ENCODE peak calls at places on chromosomes 13 and 19, in nine cellular contexts. One of them, this sample, is unnamed.

GRCh38 chr13:64417609-64418008 is 2812.5 kb downstream of the PCDH9 start:
- DNase-seq in NCI-H146: no peak
- DNase-seq in stimulated activated CD4-positive, alpha-beta T cell treated with anti-CD3 and anti-CD28 coated beads, Interleukin-1b, Interleukin-23, amount 100 ng/mL, for 24 hours: no peak
- DNase-seq in psoas muscle: no peak
- DNase-seq in neural crest cell: no peak
- DNase-seq in CD4-positive, CD25-positive, alpha-beta regulatory T cell: no peak
- DNase-seq in activated B cell treated with CpG ODN at 0.5 μM for 24 hours: no peak
- DNase-seq in A172: no peak
- DNase-seq in SJSA1: no peak
- DNase-seq in this sample: no peak

GRCh38 chr13:83618966-83619365 is 263.3 kb downstream of the SLITRK1 start:
- DNase-seq in NCI-H146: peak
- DNase-seq in CD4-positive, CD25-positive, alpha-beta regulatory T cell: no peak
- DNase-seq in activated B cell treated with CpG ODN at 0.5 μM for 24 hours: no peak
- DNase-seq in neural crest cell: no peak
- DNase-seq in stimulated activated CD4-positive, alpha-beta T cell treated with anti-CD3 and anti-CD28 coated beads, Interleukin-1b, Interleukin-23, amount 100 ng/mL, for 24 hours: no peak
- DNase-seq in A172: peak
- DNase-seq in psoas muscle: no peak
- DNase-seq in SJSA1: no peak
- DNase-seq in this sample: no peak

GRCh38 chr19:29491995-29492577 is 33.7 kb upstream of the VSTM2B start:
- DNase-seq in SJSA1: no peak
- DNase-seq in stimulated activated CD4-positive, alpha-beta T cell treated with anti-CD3 and anti-CD28 coated beads, Interleukin-1b, Interleukin-23, amount 100 ng/mL, for 24 hours: no peak
- DNase-seq in neural crest cell: no peak
- DNase-seq in psoas muscle: no peak
- DNase-seq in A172: no peak
- DNase-seq in NCI-H146: no peak
- DNase-seq in activated B cell treated with CpG ODN at 0.5 μM for 24 hours: no peak
- DNase-seq in CD4-positive, CD25-positive, alpha-beta regulatory T cell: no peak
- DNase-seq in this sample: no peak

GRCh38 chr19:1745589-1746031 is 7.7 kb upstream of the ONECUT3 start:
- DNase-seq in neural crest cell: no peak
- DNase-seq in activated B cell treated with CpG ODN at 0.5 μM for 24 hours: no peak
- DNase-seq in SJSA1: no peak
- DNase-seq in A172: no peak
- DNase-seq in NCI-H146: no peak
- DNase-seq in psoas muscle: no peak
- DNase-seq in stimulated activated CD4-positive, alpha-beta T cell treated with anti-CD3 and anti-CD28 coated beads, Interleukin-1b, Interleukin-23, amount 100 ng/mL, for 24 hours: no peak
- DNase-seq in CD4-positive, CD25-positive, alpha-beta regulatory T cell: no peak
- DNase-seq in this sample: no peak

GRCh38 chr19:5048727-5049553 is 80.0 kb downstream of the KDM4B start:
- DNase-seq in SJSA1: peak
- DNase-seq in activated B cell treated with CpG ODN at 0.5 μM for 24 hours: no peak
- DNase-seq in psoas muscle: no peak
- DNase-seq in neural crest cell: no peak
- DNase-seq in stimulated activated CD4-positive, alpha-beta T cell treated with anti-CD3 and anti-CD28 coated beads, Interleukin-1b, Interleukin-23, amount 100 ng/mL, for 24 hours: no peak
- DNase-seq in CD4-positive, CD25-positive, alpha-beta regulatory T cell: no peak
- DNase-seq in A172: peak
- DNase-seq in NCI-H146: no peak
- DNase-seq in this sample: peak

GRCh38 chr13:38477676-38478075 is 128.0 kb downstream of the UFM1 start:
- DNase-seq in A172: no peak
- DNase-seq in stimulated activated CD4-positive, alpha-beta T cell treated with anti-CD3 and anti-CD28 coated beads, Interleukin-1b, Interleukin-23, amount 100 ng/mL, for 24 hours: no peak
- DNase-seq in NCI-H146: no peak
- DNase-seq in psoas muscle: no peak
- DNase-seq in neural crest cell: no peak
- DNase-seq in activated B cell treated with CpG ODN at 0.5 μM for 24 hours: no peak
- DNase-seq in SJSA1: no peak
- DNase-seq in CD4-positive, CD25-positive, alpha-beta regulatory T cell: no peak
- DNase-seq in this sample: no peak

GRCh38 chr19:56504581-56504980 is 3.1 kb upstream of the ZNF471 start:
- DNase-seq in psoas muscle: no peak
- DNase-seq in stimulated activated CD4-positive, alpha-beta T cell treated with anti-CD3 and anti-CD28 coated beads, Interleukin-1b, Interleukin-23, amount 100 ng/mL, for 24 hours: no peak
- DNase-seq in NCI-H146: no peak
- DNase-seq in neural crest cell: no peak
- DNase-seq in SJSA1: no peak
- DNase-seq in CD4-positive, CD25-positive, alpha-beta regulatory T cell: no peak
- DNase-seq in activated B cell treated with CpG ODN at 0.5 μM for 24 hours: no peak
- DNase-seq in A172: peak
- DNase-seq in this sample: no peak

GRCh38 chr19:49881186-49881585 is 3.7 kb downstream of the TBC1D17 start:
- DNase-seq in A172: no peak
- DNase-seq in stimulated activated CD4-positive, alpha-beta T cell treated with anti-CD3 and anti-CD28 coated beads, Interleukin-1b, Interleukin-23, amount 100 ng/mL, for 24 hours: no peak
- DNase-seq in activated B cell treated with CpG ODN at 0.5 μM for 24 hours: no peak
- DNase-seq in SJSA1: no peak
- DNase-seq in CD4-positive, CD25-positive, alpha-beta regulatory T cell: no peak
- DNase-seq in psoas muscle: peak
- DNase-seq in neural crest cell: no peak
- DNase-seq in NCI-H146: no peak
- DNase-seq in this sample: no peak

GRCh38 chr13:26518433-26519084 is 38.9 kb upstream of the WASF3 start:
- DNase-seq in NCI-H146: no peak
- DNase-seq in neural crest cell: no peak
- DNase-seq in activated B cell treated with CpG ODN at 0.5 μM for 24 hours: no peak
- DNase-seq in psoas muscle: no peak
- DNase-seq in CD4-positive, CD25-positive, alpha-beta regulatory T cell: no peak
- DNase-seq in stimulated activated CD4-positive, alpha-beta T cell treated with anti-CD3 and anti-CD28 coated beads, Interleukin-1b, Interleukin-23, amount 100 ng/mL, for 24 hours: no peak
- DNase-seq in SJSA1: no peak
- DNase-seq in A172: no peak
- DNase-seq in this sample: no peak

GRCh38 chr13:77492982-77493381 is 42.5 kb upstream of the SCEL start:
- DNase-seq in activated B cell treated with CpG ODN at 0.5 μM for 24 hours: no peak
- DNase-seq in psoas muscle: no peak
- DNase-seq in A172: peak
- DNase-seq in SJSA1: no peak
- DNase-seq in CD4-positive, CD25-positive, alpha-beta regulatory T cell: peak
- DNase-seq in neural crest cell: no peak
- DNase-seq in NCI-H146: peak
- DNase-seq in stimulated activated CD4-positive, alpha-beta T cell treated with anti-CD3 and anti-CD28 coated beads, Interleukin-1b, Interleukin-23, amount 100 ng/mL, for 24 hours: no peak
- DNase-seq in this sample: no peak

GRCh38 chr19:1004803-1005664 is 4.8 kb downstream of the GRIN3B start:
- DNase-seq in stimulated activated CD4-positive, alpha-beta T cell treated with anti-CD3 and anti-CD28 coated beads, Interleukin-1b, Interleukin-23, amount 100 ng/mL, for 24 hours: no peak
- DNase-seq in psoas muscle: no peak
- DNase-seq in SJSA1: no peak
- DNase-seq in NCI-H146: no peak
- DNase-seq in neural crest cell: no peak
- DNase-seq in activated B cell treated with CpG ODN at 0.5 μM for 24 hours: no peak
- DNase-seq in A172: no peak
- DNase-seq in CD4-positive, CD25-positive, alpha-beta regulatory T cell: no peak
- DNase-seq in this sample: no peak

GRCh38 chr19:13012690-13013608 is 17.7 kb downstream of the NFIX start:
- DNase-seq in SJSA1: peak
- DNase-seq in NCI-H146: no peak
- DNase-seq in activated B cell treated with CpG ODN at 0.5 μM for 24 hours: no peak
- DNase-seq in CD4-positive, CD25-positive, alpha-beta regulatory T cell: peak
- DNase-seq in psoas muscle: peak
- DNase-seq in stimulated activated CD4-positive, alpha-beta T cell treated with anti-CD3 and anti-CD28 coated beads, Interleukin-1b, Interleukin-23, amount 100 ng/mL, for 24 hours: peak
- DNase-seq in neural crest cell: no peak
- DNase-seq in A172: peak
- DNase-seq in this sample: no peak

GRCh38 chr13:75549262-75550158 is at the start of gene UCHL3:
- DNase-seq in stimulated activated CD4-positive, alpha-beta T cell treated with anti-CD3 and anti-CD28 coated beads, Interleukin-1b, Interleukin-23, amount 100 ng/mL, for 24 hours: peak
- DNase-seq in NCI-H146: peak
- DNase-seq in neural crest cell: peak
- DNase-seq in activated B cell treated with CpG ODN at 0.5 μM for 24 hours: peak
- DNase-seq in psoas muscle: peak
- DNase-seq in CD4-positive, CD25-positive, alpha-beta regulatory T cell: peak
- DNase-seq in A172: peak
- DNase-seq in SJSA1: peak
- DNase-seq in this sample: peak

GRCh38 chr19:6423499-6424189 is 967 bp downstream of the KHSRP start:
- DNase-seq in neural crest cell: peak
- DNase-seq in A172: peak
- DNase-seq in SJSA1: peak
- DNase-seq in CD4-positive, CD25-positive, alpha-beta regulatory T cell: peak
- DNase-seq in stimulated activated CD4-positive, alpha-beta T cell treated with anti-CD3 and anti-CD28 coated beads, Interleukin-1b, Interleukin-23, amount 100 ng/mL, for 24 hours: no peak
- DNase-seq in activated B cell treated with CpG ODN at 0.5 μM for 24 hours: no peak
- DNase-seq in NCI-H146: peak
- DNase-seq in psoas muscle: no peak
- DNase-seq in this sample: no peak

GRCh38 chr13:47837906-47838305 is 163.2 kb downstream of the SUCLA2 start:
- DNase-seq in CD4-positive, CD25-positive, alpha-beta regulatory T cell: no peak
- DNase-seq in SJSA1: no peak
- DNase-seq in NCI-H146: no peak
- DNase-seq in neural crest cell: no peak
- DNase-seq in activated B cell treated with CpG ODN at 0.5 μM for 24 hours: no peak
- DNase-seq in A172: no peak
- DNase-seq in psoas muscle: no peak
- DNase-seq in stimulated activated CD4-positive, alpha-beta T cell treated with anti-CD3 and anti-CD28 coated beads, Interleukin-1b, Interleukin-23, amount 100 ng/mL, for 24 hours: no peak
- DNase-seq in this sample: no peak

GRCh38 chr19:35357867-35358573 is at the start of gene FFAR3:
- DNase-seq in CD4-positive, CD25-positive, alpha-beta regulatory T cell: no peak
- DNase-seq in A172: no peak
- DNase-seq in neural crest cell: no peak
- DNase-seq in NCI-H146: no peak
- DNase-seq in stimulated activated CD4-positive, alpha-beta T cell treated with anti-CD3 and anti-CD28 coated beads, Interleukin-1b, Interleukin-23, amount 100 ng/mL, for 24 hours: no peak
- DNase-seq in SJSA1: no peak
- DNase-seq in activated B cell treated with CpG ODN at 0.5 μM for 24 hours: no peak
- DNase-seq in psoas muscle: peak
- DNase-seq in this sample: no peak

GRCh38 chr13:106033634-106034033 is 501.8 kb downstream of the EFNB2 start:
- DNase-seq in CD4-positive, CD25-positive, alpha-beta regulatory T cell: no peak
- DNase-seq in stimulated activated CD4-positive, alpha-beta T cell treated with anti-CD3 and anti-CD28 coated beads, Interleukin-1b, Interleukin-23, amount 100 ng/mL, for 24 hours: no peak
- DNase-seq in neural crest cell: no peak
- DNase-seq in SJSA1: no peak
- DNase-seq in A172: no peak
- DNase-seq in psoas muscle: no peak
- DNase-seq in activated B cell treated with CpG ODN at 0.5 μM for 24 hours: no peak
- DNase-seq in NCI-H146: no peak
- DNase-seq in this sample: no peak

This sample was measured in T1000.